ENCODE peak calls at places on chromosomes 4 and X, in seven cellular contexts. H is kidney epithelial cell, V is body of pancreas, O is heart left ventricle, X is DND-41, T is AG09309, K is IMR-90. Z is an unnamed sample.

GRCh38 chr4:3071811-3072210 is 2.5 kb downstream of the HTT-AS start:
- DNase-seq in K (peak; percentile 16), T (no peak), X (no peak), O (no peak), H (no peak), V (no peak), Z (no peak)

GRCh38 chr4:93810340-93810992 is 18.1 kb upstream of the ATOH1 start:
- DNase-seq in O (no peak), K (no peak), X (no peak), T (no peak), V (peak; percentile 30), H (no peak), Z (peak; percentile 13)

GRCh38 chr4:148259841-148260240 is 182.4 kb downstream of the NR3C2 start:
- DNase-seq in X (no peak), K (no peak), V (no peak), T (no peak), H (no peak), O (no peak), Z (no peak)

GRCh38 chr4:48079972-48080391 is 54.1 kb downstream of the TXK start:
- DNase-seq in V (no peak), X (no peak), K (no peak), T (no peak), O (no peak), H (peak; percentile 23), Z (no peak)

GRCh38 chr4:150305995-150306394 is 227.8 kb downstream of the DCLK2 start:
- DNase-seq in O (no peak), H (no peak), X (no peak), K (peak; percentile 55), V (no peak), T (peak; percentile 35), Z (peak; percentile 65)

GRCh38 chr4:10085828-10086505 is 30.6 kb downstream of the WDR1 start:
- DNase-seq in O (peak; percentile 4), H (no peak), T (no peak), K (no peak), X (no peak), V (no peak), Z (no peak)

GRCh38 chr4:288891-289290 is 16.4 kb downstream of the ZNF732 start:
- DNase-seq in K (no peak), V (no peak), O (no peak), T (no peak), X (no peak), H (no peak), Z (no peak)

GRCh38 chrX:155434906-155435743 is 23.3 kb downstream of the F8A3 start:
- DNase-seq in X (no peak), T (no peak), O (no peak), H (no peak), V (no peak), K (no peak), Z (no peak)

GRCh38 chr4:30619679-30620078 is 100.5 kb upstream of the PCDH7 start:
- DNase-seq in K (no peak), H (no peak), T (no peak), O (no peak), X (no peak), V (no peak), Z (peak; percentile 11)

GRCh38 chr4:153589703-153590595 is 94.1 kb upstream of the TLR2 start:
- DNase-seq in O (no peak), H (no peak), K (no peak), X (no peak), V (no peak), T (no peak), Z (no peak)

GRCh38 chr4:3073158-3074077 is 920 bp downstream of the HTT-AS start:
- DNase-seq in V (no peak), T (no peak), O (peak; percentile 65), H (no peak), X (no peak), K (no peak), Z (no peak)

GRCh38 chr4:15605537-15605936 is 49.6 kb downstream of the FBXL5 start:
- DNase-seq in K (no peak), V (no peak), X (no peak), O (no peak), H (no peak), T (no peak), Z (no peak)

GRCh38 chr4:82988323-82988832 is 22.2 kb downstream of the LIN54 start:
- DNase-seq in T (peak; percentile 75), X (no peak), K (peak; percentile 95), O (no peak), H (no peak), V (no peak), Z (peak; percentile 19)

GRCh38 chr4:25792200-25792791 is 70.5 kb downstream of the SEL1L3 start:
- DNase-seq in V (peak; percentile 83), K (no peak), H (no peak), T (no peak), X (peak; percentile 12), O (no peak), Z (no peak)

GRCh38 chrX:11678174-11678573 is 12.5 kb upstream of the ARHGAP6 start:
- DNase-seq in V (no peak), T (no peak), X (no peak), O (no peak), H (no peak), K (no peak), Z (no peak)

GRCh38 chr4:1323635-1324442 is 23.2 kb upstream of the UVSSA start:
- DNase-seq in K (peak; percentile 97), O (peak; percentile 37), X (no peak), T (peak; percentile 68), V (no peak), H (peak; percentile 79), Z (peak; percentile 95)

GRCh38 chr4:117385531-117385930 is 300.2 kb upstream of the TRAM1L1 start:
- DNase-seq in X (no peak), K (peak; percentile 67), T (no peak), V (no peak), H (no peak), O (no peak), Z (no peak)

GRCh38 chrX:40866878-40867277 is 131.5 kb upstream of the MED14 start:
- DNase-seq in H (no peak), K (no peak), O (no peak), V (peak; percentile 10), T (no peak), X (no peak), Z (no peak)

GRCh38 chr4:141229408-141230101 is 8.9 kb downstream of the ZNF330 start:
- DNase-seq in H (no peak), K (no peak), V (no peak), X (no peak), T (no peak), O (no peak), Z (no peak)

GRCh38 chr4:47824844-47825243 is 13.0 kb downstream of the CORIN start:
- DNase-seq in K (no peak), H (no peak), V (no peak), T (no peak), O (peak; percentile 68), X (no peak), Z (no peak)

GRCh38 chr4:167282171-167282864 is 48.0 kb upstream of the SPOCK3 start:
- DNase-seq in K (no peak), H (no peak), O (no peak), X (no peak), T (no peak), V (no peak), Z (no peak)

GRCh38 chr4:74539043-74539790 is 94.3 kb downstream of the AREG start:
- DNase-seq in V (no peak), X (no peak), H (peak; percentile 77), K (no peak), T (no peak), O (no peak), Z (no peak)

GRCh38 chr4:53686521-53686920 is 95.2 kb upstream of the LNX1 start:
- DNase-seq in V (no peak), H (no peak), O (no peak), K (peak; percentile 42), T (no peak), X (no peak), Z (no peak)

GRCh38 chrX:109840585-109840984 is 107.5 kb upstream of the ACSL4 start:
- DNase-seq in T (peak; percentile 80), H (peak; percentile 82), K (peak; percentile 95), X (no peak), O (no peak), V (peak; percentile 44), Z (peak; percentile 89)

GRCh38 chrX:44071847-44072545 is 98.8 kb upstream of the NDP start:
- DNase-seq in K (peak; percentile 55), V (no peak), X (no peak), T (no peak), H (peak; percentile 54), O (no peak), Z (peak; percentile 22)

GRCh38 chr4:175671491-175671934 is 140.6 kb downstream of the GPM6A start:
- DNase-seq in V (peak; percentile 4), K (no peak), H (no peak), T (no peak), X (no peak), O (no peak), Z (no peak)

GRCh38 chr4:124061413-124061812 is 651.1 kb downstream of the ANKRD50 start:
- DNase-seq in H (no peak), K (peak; percentile 44), X (no peak), V (no peak), T (no peak), O (no peak), Z (peak; percentile 94)

GRCh38 chr4:139890810-139891209 is 225.2 kb downstream of the MGST2 start:
- DNase-seq in T (peak; percentile 52), H (no peak), V (no peak), O (no peak), K (peak; percentile 84), X (no peak), Z (no peak)
- TF ChIP-seq CTCF in T (no peak), H (no peak), V (no peak), O (no peak), K (no peak), X (no peak), Z (no peak)

GRCh38 chrX:130083656-130084382 is 26.5 kb downstream of the ELF4 start:
- DNase-seq in V (peak; percentile 22), X (no peak), T (no peak), H (no peak), K (no peak), O (no peak), Z (no peak)
- H3K4me3 ChIP-seq in V (no peak overlapping the region), X (no peak overlapping the region), T (no peak overlapping the region), H (no peak overlapping the region), K (no peak overlapping the region), O (no peak overlapping the region), Z (no peak overlapping the region)

DNA sequence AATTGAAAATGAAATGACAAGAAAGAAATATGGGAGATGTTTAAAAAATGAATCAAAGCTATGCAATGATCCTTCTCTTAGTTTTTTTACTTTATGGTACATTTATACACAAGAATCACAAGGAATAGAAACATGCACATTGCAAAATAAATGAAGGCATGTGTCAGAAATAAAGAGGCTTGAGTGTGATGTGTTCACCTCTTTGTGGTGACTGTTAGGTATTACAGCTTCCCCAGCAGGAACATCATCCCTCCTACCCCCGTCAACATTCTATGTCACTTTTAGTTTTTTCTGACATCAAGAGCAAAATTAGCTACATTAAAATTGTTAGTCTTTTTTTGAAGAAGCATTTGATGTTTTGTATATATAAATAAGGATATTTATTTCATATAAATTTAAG is 214.8 kb downstream of the SLC4A4 start:
- DNase-seq in X (no peak), H (no peak), V (no peak), T (peak; percentile 52), K (peak; percentile 64), O (no peak), Z (peak; percentile 22)
- TF ChIP-seq CTCF in X (peak; percentile 55), H (peak; percentile 68), V (peak; percentile 58), T (peak; percentile 69), K (peak; percentile 63), O (peak; percentile 58), Z (peak; percentile 63)

DNA sequence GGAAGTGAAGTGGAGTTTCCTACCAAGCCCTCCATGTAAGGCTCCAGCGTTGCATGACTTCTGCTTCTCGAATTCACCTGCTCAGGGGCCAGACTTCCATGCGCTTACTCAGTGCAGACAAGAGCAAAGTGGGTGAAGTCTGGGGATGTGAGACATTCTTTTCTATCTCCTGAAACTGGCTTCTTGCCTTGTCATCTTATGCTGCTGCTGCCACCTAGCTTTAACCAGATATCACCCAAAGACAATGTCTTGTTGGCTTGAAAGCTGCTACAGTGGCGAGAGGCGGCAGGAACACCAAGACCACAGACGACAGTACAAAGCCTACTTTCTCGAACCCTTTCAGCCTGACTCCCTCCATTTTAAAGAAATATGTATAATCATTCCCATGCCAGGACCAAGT is 103.6 kb upstream of the ADGRG2 start:
- DNase-seq in H (no peak), X (no peak), V (no peak), K (peak; percentile 1), O (no peak), T (no peak), Z (no peak)
- H3K4me3 ChIP-seq in H (no peak overlapping the region), X (no peak overlapping the region), V (no peak overlapping the region), K (no peak overlapping the region), O (no peak overlapping the region), T (no peak overlapping the region), Z (no peak overlapping the region)